ENCODE peak calls at places on chromosomes 2 and 18, in five cellular contexts. One of them, this sample, is unnamed.

GRCh38 chr18:8721716-8722115 is 16.4 kb downstream of the MTCL1 start:
- DNase-seq in coronary artery: no peak
- DNase-seq in transverse colon: no peak
- DNase-seq in bronchial epithelial cell: peak; percentile 79
- DNase-seq in Panc1: no peak
- DNase-seq in this sample: no peak

GRCh38 chr2:99598435-99598834 is 108.6 kb upstream of the REV1 start:
- DNase-seq in bronchial epithelial cell: no peak
- DNase-seq in Panc1: no peak
- DNase-seq in coronary artery: no peak
- DNase-seq in transverse colon: no peak
- DNase-seq in this sample: no peak

GRCh38 chr2:199019898-199020507 is 437.7 kb downstream of the SATB2 start:
- DNase-seq in bronchial epithelial cell: peak; percentile 6
- DNase-seq in Panc1: no peak
- DNase-seq in coronary artery: no peak
- DNase-seq in transverse colon: no peak
- DNase-seq in this sample: peak; percentile 26

GRCh38 chr2:218405365-218406208 is 5.9 kb downstream of the CTDSP1 start:
- DNase-seq in bronchial epithelial cell: no peak
- DNase-seq in Panc1: no peak
- DNase-seq in transverse colon: no peak
- DNase-seq in coronary artery: peak; percentile 87
- DNase-seq in this sample: peak; percentile 29

GRCh38 chr2:79860233-79861058 is 347.6 kb downstream of the CTNNA2 start:
- DNase-seq in transverse colon: no peak
- DNase-seq in bronchial epithelial cell: peak; percentile 8
- DNase-seq in coronary artery: no peak
- DNase-seq in Panc1: no peak
- DNase-seq in this sample: peak; percentile 15

GRCh38 chr2:169775354-169775753 is 23.3 kb upstream of the SSB start:
- DNase-seq in transverse colon: no peak
- DNase-seq in coronary artery: no peak
- DNase-seq in bronchial epithelial cell: no peak
- DNase-seq in Panc1: no peak
- DNase-seq in this sample: no peak

GRCh38 chr2:13495039-13495438 is 778.3 kb downstream of the TRIB2 start:
- DNase-seq in transverse colon: no peak
- DNase-seq in Panc1: no peak
- DNase-seq in coronary artery: no peak
- DNase-seq in bronchial epithelial cell: no peak
- DNase-seq in this sample: no peak

GRCh38 chr2:171069286-171069956 is 91.3 kb downstream of the TLK1 start:
- DNase-seq in Panc1: no peak
- DNase-seq in bronchial epithelial cell: no peak
- DNase-seq in transverse colon: no peak
- DNase-seq in coronary artery: no peak
- DNase-seq in this sample: no peak

GRCh38 chr18:23719634-23720201 is 30.5 kb downstream of the LAMA3 start:
- DNase-seq in bronchial epithelial cell: peak; percentile 97
- DNase-seq in transverse colon: no peak
- DNase-seq in Panc1: peak; percentile 68
- DNase-seq in coronary artery: peak; percentile 78
- DNase-seq in this sample: no peak

GRCh38 chr2:68975844-68976243 is 1.4 kb downstream of the GKN1 start:
- DNase-seq in bronchial epithelial cell: no peak
- DNase-seq in transverse colon: no peak
- DNase-seq in Panc1: no peak
- DNase-seq in coronary artery: no peak
- DNase-seq in this sample: no peak

GRCh38 chr2:17644997-17645715 is 104.7 kb downstream of the VSNL1 start:
- DNase-seq in coronary artery: no peak
- DNase-seq in Panc1: no peak
- DNase-seq in bronchial epithelial cell: peak; percentile 88
- DNase-seq in transverse colon: no peak
- DNase-seq in this sample: no peak

GRCh38 chr2:11967946-11968465 is 221.6 kb downstream of the LPIN1 start:
- DNase-seq in coronary artery: no peak
- DNase-seq in transverse colon: no peak
- DNase-seq in bronchial epithelial cell: peak; percentile 96
- DNase-seq in Panc1: no peak
- DNase-seq in this sample: no peak

GRCh38 chr2:239225456-239225855 is 175.4 kb downstream of the HDAC4 start:
- DNase-seq in Panc1: no peak
- DNase-seq in bronchial epithelial cell: no peak
- DNase-seq in coronary artery: peak; percentile 75
- DNase-seq in transverse colon: no peak
- DNase-seq in this sample: no peak

GRCh38 chr2:121240436-121240835 is 44.6 kb downstream of the TFCP2L1 start:
- DNase-seq in Panc1: no peak
- DNase-seq in coronary artery: no peak
- DNase-seq in transverse colon: no peak
- DNase-seq in bronchial epithelial cell: no peak
- DNase-seq in this sample: no peak

GRCh38 chr2:16203069-16203468 is 262.7 kb downstream of the MYCN start:
- DNase-seq in bronchial epithelial cell: peak; percentile 41
- DNase-seq in Panc1: no peak
- DNase-seq in transverse colon: peak; percentile 81
- DNase-seq in coronary artery: no peak
- DNase-seq in this sample: no peak

GRCh38 chr2:36748166-36748565 is 51.7 kb downstream of the VIT start:
- DNase-seq in Panc1: no peak
- DNase-seq in bronchial epithelial cell: peak; percentile 19
- DNase-seq in transverse colon: no peak
- DNase-seq in coronary artery: no peak
- DNase-seq in this sample: no peak

GRCh38 chr2:224887159-224887558 is 155.1 kb downstream of the DOCK10 start:
- DNase-seq in bronchial epithelial cell: no peak
- DNase-seq in coronary artery: no peak
- DNase-seq in Panc1: no peak
- DNase-seq in transverse colon: no peak
- DNase-seq in this sample: no peak

GRCh38 chr2:18518116-18519111 is 42.0 kb downstream of the RDH14 start:
- DNase-seq in transverse colon: no peak
- DNase-seq in Panc1: no peak
- DNase-seq in coronary artery: no peak
- DNase-seq in bronchial epithelial cell: peak; percentile 17
- DNase-seq in this sample: no peak

GRCh38 chr2:141554810-141555209 is 576.0 kb downstream of the LRP1B start:
- DNase-seq in bronchial epithelial cell: peak; percentile 53
- DNase-seq in Panc1: peak; percentile 54
- DNase-seq in coronary artery: no peak
- DNase-seq in transverse colon: no peak
- DNase-seq in this sample: peak; percentile 25
- TF ChIP-seq CTCF in bronchial epithelial cell: peak; percentile 57
- TF ChIP-seq CTCF in Panc1: peak; percentile 72
- TF ChIP-seq CTCF in coronary artery: no peak
- TF ChIP-seq CTCF in transverse colon: no peak
- TF ChIP-seq CTCF in this sample: no peak

GRCh38 chr18:58661423-58661822 is 9.8 kb upstream of the MALT1 start:
- DNase-seq in Panc1: no peak
- DNase-seq in transverse colon: no peak
- DNase-seq in coronary artery: no peak
- DNase-seq in bronchial epithelial cell: no peak
- DNase-seq in this sample: no peak
- TF ChIP-seq CTCF in Panc1: peak; percentile 25
- TF ChIP-seq CTCF in transverse colon: no peak
- TF ChIP-seq CTCF in coronary artery: no peak
- TF ChIP-seq CTCF in bronchial epithelial cell: peak; percentile 25
- TF ChIP-seq CTCF in this sample: no peak

DNA sequence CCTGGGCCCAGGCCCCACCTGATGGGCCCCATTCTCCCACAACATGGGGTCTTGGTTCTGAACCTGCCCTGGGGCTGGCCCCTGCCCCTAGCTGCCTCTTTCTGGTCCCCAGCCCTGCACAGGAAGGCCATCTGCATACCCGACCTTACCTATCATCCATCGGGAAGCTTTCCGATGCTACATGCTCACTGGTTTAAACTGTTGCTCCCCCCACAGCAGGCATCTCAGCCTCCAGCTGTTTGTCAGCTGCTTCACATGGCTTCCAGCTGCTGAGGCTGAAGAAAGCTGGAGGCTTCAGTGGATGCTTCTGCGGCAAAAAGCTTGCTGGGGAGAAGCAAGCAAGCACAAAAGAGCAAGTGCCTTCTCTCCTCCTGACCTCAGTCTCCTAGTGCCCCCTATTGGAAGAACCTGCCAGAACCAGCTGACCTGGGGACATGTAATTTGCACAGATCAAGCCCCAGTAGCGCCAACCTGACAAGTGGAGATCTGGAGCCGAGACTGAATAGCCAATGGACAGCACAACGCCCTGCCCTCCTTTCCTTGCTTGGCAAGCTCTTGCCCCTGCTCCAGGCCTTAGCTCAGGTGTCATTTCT is 24.1 kb upstream of the RHOB start:
- DNase-seq in transverse colon: peak; percentile 25
- DNase-seq in coronary artery: peak; percentile 73
- DNase-seq in bronchial epithelial cell: no peak
- DNase-seq in Panc1: no peak
- DNase-seq in this sample: no peak
- TF ChIP-seq CTCF in transverse colon: no peak
- TF ChIP-seq CTCF in coronary artery: no peak
- TF ChIP-seq CTCF in bronchial epithelial cell: peak; percentile 50
- TF ChIP-seq CTCF in Panc1: no peak
- TF ChIP-seq CTCF in this sample: no peak

GRCh38 chr2:232658217-232658785 is 24.9 kb downstream of the EFHD1 start:
- DNase-seq in bronchial epithelial cell: peak; percentile 15
- DNase-seq in Panc1: no peak
- DNase-seq in transverse colon: no peak
- DNase-seq in coronary artery: no peak
- DNase-seq in this sample: no peak
- TF ChIP-seq CTCF in bronchial epithelial cell: no peak
- TF ChIP-seq CTCF in Panc1: no peak
- TF ChIP-seq CTCF in transverse colon: no peak
- TF ChIP-seq CTCF in coronary artery: no peak
- TF ChIP-seq CTCF in this sample: no peak

GRCh38 chr2:211756266-211756665 is 782.3 kb downstream of the ERBB4 start:
- DNase-seq in Panc1: no peak
- DNase-seq in bronchial epithelial cell: no peak
- DNase-seq in transverse colon: no peak
- DNase-seq in coronary artery: no peak
- DNase-seq in this sample: no peak
- TF ChIP-seq CTCF in Panc1: no peak
- TF ChIP-seq CTCF in bronchial epithelial cell: no peak
- TF ChIP-seq CTCF in transverse colon: no peak
- TF ChIP-seq CTCF in coronary artery: no peak
- TF ChIP-seq CTCF in this sample: no peak

GRCh38 chr18:13801260-13801601 is 22.7 kb upstream of the MC5R start:
- DNase-seq in bronchial epithelial cell: no peak
- DNase-seq in coronary artery: no peak
- DNase-seq in Panc1: no peak
- DNase-seq in transverse colon: no peak
- DNase-seq in this sample: no peak

GRCh38 chr18:13797157-13797611 is 26.8 kb upstream of the MC5R start:
- DNase-seq in Panc1: no peak
- DNase-seq in transverse colon: no peak
- DNase-seq in coronary artery: no peak
- DNase-seq in bronchial epithelial cell: peak; percentile 89
- DNase-seq in this sample: no peak

GRCh38 chr18:13804305-13804704 is 19.6 kb upstream of the MC5R start:
- DNase-seq in bronchial epithelial cell: no peak
- DNase-seq in transverse colon: no peak
- DNase-seq in Panc1: no peak
- DNase-seq in coronary artery: no peak
- DNase-seq in this sample: no peak

GRCh38 chr18:13799396-13799795 is 24.6 kb upstream of the MC5R start:
- DNase-seq in transverse colon: no peak
- DNase-seq in bronchial epithelial cell: no peak
- DNase-seq in coronary artery: no peak
- DNase-seq in Panc1: no peak
- DNase-seq in this sample: no peak

GRCh38 chr18:13800505-13801259 is 23.3 kb upstream of the MC5R start:
- DNase-seq in bronchial epithelial cell: peak; percentile 59
- DNase-seq in transverse colon: peak; percentile 79
- DNase-seq in Panc1: no peak
- DNase-seq in coronary artery: no peak
- DNase-seq in this sample: peak; percentile 79
- TF ChIP-seq CTCF in bronchial epithelial cell: peak; percentile 90
- TF ChIP-seq CTCF in transverse colon: peak; percentile 39
- TF ChIP-seq CTCF in Panc1: peak; percentile 88
- TF ChIP-seq CTCF in coronary artery: no peak
- TF ChIP-seq CTCF in this sample: no peak

GRCh38 chr2:88831792-88832248 is 140.3 kb downstream of the RPIA start:
- DNase-seq in transverse colon: peak; percentile 83
- DNase-seq in bronchial epithelial cell: no peak
- DNase-seq in Panc1: peak; percentile 17
- DNase-seq in coronary artery: no peak
- DNase-seq in this sample: peak; percentile 77
- TF ChIP-seq CTCF in transverse colon: peak; percentile 67
- TF ChIP-seq CTCF in bronchial epithelial cell: peak; percentile 68
- TF ChIP-seq CTCF in Panc1: peak; percentile 91
- TF ChIP-seq CTCF in coronary artery: no peak
- TF ChIP-seq CTCF in this sample: peak; percentile 80

GRCh38 chr2:227130636-227131035 is 33.4 kb downstream of the COL4A4 start:
- DNase-seq in transverse colon: no peak
- DNase-seq in coronary artery: no peak
- DNase-seq in bronchial epithelial cell: no peak
- DNase-seq in Panc1: no peak
- DNase-seq in this sample: no peak

GRCh38 chr2:227127236-227127635 is 36.8 kb downstream of the COL4A4 start:
- DNase-seq in transverse colon: no peak
- DNase-seq in coronary artery: no peak
- DNase-seq in Panc1: no peak
- DNase-seq in bronchial epithelial cell: no peak
- DNase-seq in this sample: no peak

GRCh38 chr2:227123697-227124096 is 40.3 kb downstream of the COL4A4 start:
- DNase-seq in Panc1: no peak
- DNase-seq in transverse colon: no peak
- DNase-seq in coronary artery: no peak
- DNase-seq in bronchial epithelial cell: no peak
- DNase-seq in this sample: no peak

GRCh38 chr2:227125506-227125905 is 38.5 kb downstream of the COL4A4 start:
- DNase-seq in Panc1: no peak
- DNase-seq in bronchial epithelial cell: no peak
- DNase-seq in coronary artery: no peak
- DNase-seq in transverse colon: no peak
- DNase-seq in this sample: peak; percentile 20
- TF ChIP-seq CTCF in Panc1: peak; percentile 72
- TF ChIP-seq CTCF in bronchial epithelial cell: no peak
- TF ChIP-seq CTCF in coronary artery: no peak
- TF ChIP-seq CTCF in transverse colon: no peak
- TF ChIP-seq CTCF in this sample: no peak

GRCh38 chr2:111036042-111036441 is 84.7 kb upstream of the BCL2L11 start:
- DNase-seq in coronary artery: peak; percentile 21
- DNase-seq in bronchial epithelial cell: no peak
- DNase-seq in Panc1: no peak
- DNase-seq in transverse colon: no peak
- DNase-seq in this sample: no peak
- TF ChIP-seq CTCF in coronary artery: no peak
- TF ChIP-seq CTCF in bronchial epithelial cell: no peak
- TF ChIP-seq CTCF in Panc1: no peak
- TF ChIP-seq CTCF in transverse colon: no peak
- TF ChIP-seq CTCF in this sample: no peak